ENCODE peak calls at places on chromosomes 7 and 10, in five cellular contexts. B is H9, E is H1, A is mesenchymal stem cell, D is trophoblast cell. V is an unnamed sample.

GRCh38 chr7:30789334-30789711 is 18.1 kb downstream of the MINDY4 start:
- DNase-seq in D (no peak), A (peak), B (no peak), E (no peak), V (no peak)

GRCh38 chr10:96532523-96532922 is 18.8 kb upstream of the TLL2 start:
- DNase-seq in A (no peak), B (no peak), D (no peak), E (no peak), V (no peak)

GRCh38 chr10:24858244-24858907 is 94.0 kb downstream of the PRTFDC1 start:
- DNase-seq in A (peak), D (peak), B (no peak), E (no peak), V (no peak)

GRCh38 chr10:89118091-89118490 is 89.0 kb downstream of the CH25H start:
- DNase-seq in E (no peak), D (peak), A (peak), B (no peak), V (no peak)

GRCh38 chr10:15485684-15486316 is 114.7 kb upstream of the FAM171A1 start:
- DNase-seq in B (no peak), A (peak), E (no peak), D (no peak), V (no peak)

GRCh38 chr10:113858541-113858940 is 4.1 kb downstream of the NHLRC2 start:
- DNase-seq in E (no peak), D (no peak), B (no peak), A (peak), V (no peak)

GRCh38 chr10:88077977-88078376 is 214.6 kb downstream of the PTEN start:
- DNase-seq in B (no peak), D (no peak), E (no peak), A (no peak), V (no peak)

GRCh38 chr7:157515342-157516041 is 178.7 kb downstream of the DNAJB6 start:
- DNase-seq in D (no peak), B (no peak), E (no peak), A (no peak), V (no peak)

GRCh38 chr7:118039963-118040489 is 143.9 kb upstream of the LSM8 start:
- DNase-seq in B (no peak), D (no peak), A (no peak), E (no peak), V (no peak)

GRCh38 chr7:118040562-118040961 is 143.4 kb upstream of the LSM8 start:
- DNase-seq in B (no peak), D (no peak), A (no peak), E (no peak), V (no peak)

GRCh38 chr7:118046086-118046485 is 137.9 kb upstream of the LSM8 start:
- DNase-seq in D (no peak), B (no peak), E (no peak), A (no peak), V (no peak)

GRCh38 chr7:118045629-118046028 is 138.3 kb upstream of the LSM8 start:
- DNase-seq in B (no peak), A (no peak), E (no peak), D (no peak), V (no peak)

DNA sequence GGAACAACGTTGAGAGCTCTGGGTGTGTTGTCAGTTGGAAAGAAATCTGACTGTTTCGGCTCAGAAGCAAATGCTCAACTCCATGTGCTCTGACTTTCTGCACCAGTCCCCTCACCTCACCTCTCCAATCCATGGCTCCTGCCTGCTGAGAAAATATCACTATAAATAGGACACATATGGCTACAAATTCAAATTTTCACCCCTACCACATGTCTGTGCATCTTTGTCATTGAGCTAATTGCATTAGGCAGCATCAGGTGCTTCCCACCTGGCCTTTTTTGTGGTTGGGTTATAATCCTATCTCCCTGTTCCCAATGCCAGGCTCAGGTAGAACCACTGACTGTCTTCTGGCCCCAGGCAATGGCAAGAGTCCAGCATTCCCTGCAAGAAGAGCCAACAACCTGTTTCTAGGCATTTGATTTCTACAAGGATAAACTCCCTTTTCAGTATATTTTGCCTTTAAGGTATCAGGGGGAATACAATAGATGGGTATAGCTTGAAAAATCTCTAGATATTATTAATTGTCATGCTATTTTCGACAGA is 142.6 kb upstream of the LSM8 start:
- DNase-seq in E (no peak), D (peak), A (no peak), B (no peak), V (no peak)
- H2BK12ac ChIP-seq in E (no peak), D (peak), A (no peak), B (no peak), V (no peak)

GRCh38 chr10:118841881-118842605 is 87.3 kb upstream of the CACUL1 start:
- DNase-seq in B (no peak), D (no peak), A (no peak), E (no peak), V (no peak)
- H2BK12ac ChIP-seq in B (no peak), D (no peak), A (no peak), E (no peak), V (peak)

GRCh38 chr10:94487575-94487974 is 58.0 kb upstream of the HELLS start:
- DNase-seq in A (no peak), E (no peak), B (no peak), D (peak), V (no peak)

GRCh38 chr10:94490789-94491039 is 54.9 kb upstream of the HELLS start:
- DNase-seq in B (no peak), D (no peak), E (no peak), A (no peak), V (no peak)

GRCh38 chr10:94485094-94485493 is 60.5 kb upstream of the HELLS start:
- DNase-seq in A (no peak), E (no peak), D (no peak), B (no peak), V (no peak)

GRCh38 chr10:94489976-94490788 is 55.4 kb upstream of the HELLS start:
- DNase-seq in A (no peak), B (no peak), E (no peak), D (peak), V (no peak)

GRCh38 chr10:94489107-94489506 is 56.5 kb upstream of the HELLS start:
- DNase-seq in D (no peak), B (no peak), A (no peak), E (no peak), V (no peak)
- H2BK12ac ChIP-seq in D (no peak), B (no peak), A (no peak), E (no peak), V (no peak)

DNA sequence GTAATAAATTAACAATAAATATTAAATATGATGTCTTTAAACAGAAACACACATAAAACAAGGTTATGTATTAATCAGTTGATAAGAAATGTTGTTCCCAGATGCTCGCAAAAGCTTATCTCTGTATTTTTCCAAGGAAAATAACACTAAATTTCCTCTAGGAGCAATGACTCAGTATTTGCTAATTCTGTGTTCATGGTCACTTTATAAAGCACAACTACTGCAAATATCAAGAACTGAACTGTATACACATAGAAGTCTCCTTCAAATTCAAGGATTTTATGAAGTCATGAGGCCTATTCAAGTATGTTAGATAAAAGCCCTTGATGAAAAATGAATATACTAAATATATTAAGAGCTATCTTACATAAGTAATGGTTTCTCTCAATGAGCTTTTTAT is 306.1 kb upstream of the SMIM30 start:
- DNase-seq in D (no peak), A (no peak), B (no peak), E (no peak), V (no peak)
- H2BK12ac ChIP-seq in D (no peak), A (no peak), B (no peak), E (no peak), V (no peak)

GRCh38 chr10:128211064-128211504 is 84.9 kb upstream of the MKI67 start:
- DNase-seq in A (no peak), E (no peak), B (no peak), D (no peak), V (no peak)
- H2BK12ac ChIP-seq in A (no peak), E (no peak), B (no peak), D (no peak), V (no peak)

GRCh38 chr7:1856161-1856965 is 186.3 kb downstream of the ELFN1 start:
- DNase-seq in A (no peak), E (no peak), D (no peak), B (peak), V (no peak)
- H2BK12ac ChIP-seq in A (no peak), E (no peak), D (no peak), B (no peak), V (no peak)

DNA sequence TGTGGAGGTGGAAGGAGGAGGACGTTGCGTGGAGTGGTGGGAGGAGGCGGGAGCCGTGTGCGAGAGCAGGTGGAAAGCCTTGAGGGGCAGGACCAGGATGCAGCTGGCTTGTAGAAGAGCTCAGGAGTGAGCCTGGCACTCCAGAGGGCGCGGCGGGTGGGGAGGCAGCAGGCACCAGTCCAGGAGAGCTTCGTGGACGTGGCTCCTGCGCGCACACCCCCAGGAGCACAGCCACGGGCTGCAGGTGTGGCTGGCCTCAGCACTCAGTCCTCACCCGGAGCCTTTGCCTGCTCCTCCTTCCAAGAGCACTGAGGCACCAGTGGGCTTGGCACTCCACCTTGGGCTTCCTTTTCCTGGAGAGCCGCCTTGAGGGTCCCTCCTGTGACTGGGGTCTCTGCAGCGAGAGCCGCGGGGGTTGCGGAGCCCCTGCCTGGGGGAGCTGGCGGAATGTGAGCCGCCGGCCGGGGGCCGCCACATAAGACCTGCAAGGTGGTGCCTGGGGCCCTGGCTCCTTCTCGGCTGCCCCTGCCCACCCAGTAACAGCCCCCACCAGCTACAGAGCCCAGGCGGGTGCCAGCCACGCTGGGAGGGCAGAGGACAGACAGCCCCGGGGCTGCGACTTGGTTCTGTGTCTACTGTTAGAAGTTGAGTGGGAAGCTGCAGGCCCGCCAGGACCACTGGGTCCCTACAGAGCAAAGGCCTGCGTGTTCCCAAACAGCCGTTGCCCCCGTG is 11.1 kb downstream of the MAFK start:
- DNase-seq in E (no peak), A (peak), B (no peak), D (no peak), V (no peak)
- H2BK12ac ChIP-seq in E (no peak), A (no peak), B (no peak), D (no peak), V (peak)

DNA sequence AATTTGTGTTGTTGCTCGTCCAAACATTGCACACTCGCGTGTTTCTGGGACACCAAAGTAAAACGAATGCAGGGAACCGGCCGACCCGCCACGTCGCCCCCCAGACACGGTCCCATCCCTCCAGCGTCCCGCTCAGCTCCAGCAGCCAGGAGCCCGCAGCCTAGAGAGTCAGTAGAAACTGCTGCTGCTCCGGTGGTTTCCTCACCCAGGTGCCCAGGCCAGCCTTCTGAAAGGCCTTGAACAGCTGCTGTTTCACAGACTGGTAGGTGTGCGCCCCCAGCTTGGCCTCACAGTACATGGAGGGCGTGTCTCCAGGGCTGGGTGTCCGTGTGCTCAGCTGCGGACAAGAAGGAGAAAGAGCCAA is 126.8 kb downstream of the WDR37 start:
- DNase-seq in E (no peak), B (no peak), A (no peak), D (no peak), V (no peak)
- H2BK12ac ChIP-seq in E (no peak), B (no peak), A (no peak), D (no peak), V (no peak)

V was measured in neuronal stem cell.